ENCODE peak calls at places on chromosomes 3 and 15, in seven cellular contexts. X is WTC11, O is lower leg skin, U is OCI-LY7, G is IMR-90, T is fibroblast of lung, M is left ventricle myocardium inferior. Z is an unnamed sample.

GRCh38 chr3:47283596-47284364 is 1.0 kb downstream of the KLHL18 start:
- DNase-seq in X (peak; percentile 32), O (no peak), U (peak; percentile 52), G (no peak), T (peak; percentile 3), M (no peak), Z (no peak)

GRCh38 chr3:158672293-158673176 is at the start of gene LXN:
- DNase-seq in X (peak; percentile 95), O (peak; percentile 93), U (peak; percentile 82), G (peak; percentile 87), T (peak; percentile 86), M (peak; percentile 84), Z (peak; percentile 84)

GRCh38 chr3:63656791-63657190 is 4.3 kb downstream of the SNTN start:
- DNase-seq in X (no peak), O (no peak), U (no peak), G (peak; percentile 56), T (peak; percentile 11), M (no peak), Z (no peak)

GRCh38 chr3:71066849-71067261 is 516.7 kb downstream of the FOXP1 start:
- DNase-seq in X (no peak), O (no peak), U (peak; percentile 45), G (peak; percentile 65), T (peak; percentile 80), M (no peak), Z (no peak)

GRCh38 chr3:141255864-141256263 is 24.2 kb downstream of the PXYLP1 start:
- DNase-seq in X (peak; percentile 35), O (peak; percentile 60), U (no peak), G (no peak), T (no peak), M (no peak), Z (no peak)

GRCh38 chr3:108008106-108008505 is 82.7 kb downstream of the CD47 start:
- DNase-seq in X (no peak), O (no peak), U (no peak), G (no peak), T (no peak), M (no peak), Z (no peak)

GRCh38 chr15:26087395-26087794 is 224.3 kb upstream of the ATP10A start:
- DNase-seq in X (no peak), O (no peak), U (no peak), G (peak; percentile 44), T (no peak), M (no peak), Z (no peak)

GRCh38 chr3:157487339-157487738 is 15.9 kb downstream of the VEPH1 start:
- DNase-seq in X (no peak), O (no peak), U (no peak), G (peak; percentile 67), T (peak; percentile 61), M (no peak), Z (no peak)

GRCh38 chr3:38371541-38372213 is 25.1 kb downstream of the XYLB start:
- DNase-seq in X (no peak), O (peak; percentile 63), U (no peak), G (no peak), T (no peak), M (no peak), Z (no peak)

GRCh38 chr3:162647321-162647720 is 1150.7 kb downstream of the OTOL1 start:
- DNase-seq in X (no peak), O (no peak), U (no peak), G (no peak), T (no peak), M (no peak), Z (no peak)

GRCh38 chr3:32484437-32484836 is 18.2 kb downstream of the CMTM6 start:
- DNase-seq in X (no peak), O (no peak), U (peak; percentile 24), G (no peak), T (no peak), M (no peak), Z (no peak)

GRCh38 chr3:50658831-50659230 is 15.9 kb upstream of the DOCK3 start:
- DNase-seq in X (no peak), O (peak; percentile 50), U (no peak), G (no peak), T (no peak), M (no peak), Z (no peak)

GRCh38 chr15:78082743-78083110 is 5.2 kb upstream of the TBC1D2B start:
- DNase-seq in X (no peak), O (no peak), U (no peak), G (no peak), T (no peak), M (no peak), Z (no peak)

GRCh38 chr15:77529394-77530159 is 103.1 kb downstream of the LINGO1 start:
- DNase-seq in X (peak; percentile 9), O (no peak), U (no peak), G (no peak), T (no peak), M (no peak), Z (no peak)

GRCh38 chr15:74497584-74497983 is 36.6 kb upstream of the UBL7 start:
- DNase-seq in X (no peak), O (no peak), U (no peak), G (no peak), T (no peak), M (no peak), Z (no peak)

GRCh38 chr3:129238945-129239705 is 10.3 kb upstream of the COPG1 start:
- DNase-seq in X (no peak), O (no peak), U (no peak), G (peak; percentile 25), T (peak; percentile 72), M (peak; percentile 26), Z (no peak)

GRCh38 chr3:4726549-4726948 is 233.4 kb downstream of the ITPR1 start:
- DNase-seq in X (no peak), O (no peak), U (no peak), G (peak; percentile 61), T (no peak), M (no peak), Z (no peak)

GRCh38 chr3:184373422-184373821 is 4.6 kb downstream of the THPO start:
- DNase-seq in X (no peak), O (no peak), U (no peak), G (no peak), T (peak; percentile 47), M (no peak), Z (no peak)

GRCh38 chr3:128360705-128361271 is 105.9 kb downstream of the DNAJB8 start:
- DNase-seq in X (no peak), O (no peak), U (no peak), G (no peak), T (no peak), M (no peak), Z (no peak)

GRCh38 chr3:101964861-101965260 is 115.5 kb downstream of the NFKBIZ start:
- DNase-seq in X (peak; percentile 15), O (no peak), U (no peak), G (peak; percentile 44), T (peak; percentile 60), M (no peak), Z (no peak)

GRCh38 chr3:63964287-63965073 is 52.3 kb upstream of the SCAANT1 start:
- DNase-seq in X (no peak), O (no peak), U (no peak), G (no peak), T (no peak), M (no peak), Z (no peak)

GRCh38 chr3:171974986-171975837 is 64.2 kb upstream of the FNDC3B start:
- DNase-seq in X (no peak), O (no peak), U (no peak), G (peak; percentile 92), T (peak; percentile 66), M (no peak), Z (no peak)

GRCh38 chr3:32383136-32383711 is 8.4 kb upstream of the CMTM7 start:
- DNase-seq in X (no peak), O (no peak), U (no peak), G (no peak), T (no peak), M (no peak), Z (no peak)

GRCh38 chr15:51011212-51011611 is 83.5 kb downstream of the TNFAIP8L3 start:
- DNase-seq in X (no peak), O (no peak), U (no peak), G (no peak), T (no peak), M (no peak), Z (no peak)

GRCh38 chr3:41274944-41275668 is 75.8 kb downstream of the CTNNB1 start:
- DNase-seq in X (no peak), O (no peak), U (no peak), G (peak; percentile 76), T (peak; percentile 72), M (no peak), Z (no peak)

DNA sequence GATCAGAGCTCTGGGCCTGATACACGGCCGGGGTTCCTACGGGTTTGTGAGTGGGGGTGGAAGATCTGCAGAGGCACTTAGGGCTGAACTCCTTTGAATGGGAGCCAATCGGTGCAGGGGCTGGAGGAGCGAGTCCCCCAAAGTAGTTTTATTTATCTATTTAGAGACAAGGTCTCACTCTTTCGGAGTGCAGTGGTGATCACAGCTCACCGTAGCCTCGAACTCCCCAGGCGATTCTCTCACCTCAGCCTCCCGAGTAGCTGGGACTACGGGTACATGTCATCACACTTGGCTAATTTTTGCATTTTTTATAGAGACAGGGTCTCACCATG is 1.6 kb upstream of the CELSR3 start:
- DNase-seq in X (no peak), O (no peak), U (no peak), G (no peak), T (no peak), M (no peak), Z (no peak)
- TF ChIP-seq CTCF in X (no peak), O (no peak), U (peak; percentile 37), G (no peak), T (no peak), M (peak; percentile 13), Z (peak; percentile 50)

GRCh38 chr15:44537728-44538240 is 837 bp downstream of the EIF3J start:
- DNase-seq in X (no peak), O (no peak), U (peak; percentile 27), G (peak; percentile 43), T (peak; percentile 60), M (no peak), Z (no peak)
- TF ChIP-seq CTCF in X (no peak), O (no peak), U (peak; percentile 16), G (no peak), T (no peak), M (no peak), Z (peak; percentile 45)

DNA sequence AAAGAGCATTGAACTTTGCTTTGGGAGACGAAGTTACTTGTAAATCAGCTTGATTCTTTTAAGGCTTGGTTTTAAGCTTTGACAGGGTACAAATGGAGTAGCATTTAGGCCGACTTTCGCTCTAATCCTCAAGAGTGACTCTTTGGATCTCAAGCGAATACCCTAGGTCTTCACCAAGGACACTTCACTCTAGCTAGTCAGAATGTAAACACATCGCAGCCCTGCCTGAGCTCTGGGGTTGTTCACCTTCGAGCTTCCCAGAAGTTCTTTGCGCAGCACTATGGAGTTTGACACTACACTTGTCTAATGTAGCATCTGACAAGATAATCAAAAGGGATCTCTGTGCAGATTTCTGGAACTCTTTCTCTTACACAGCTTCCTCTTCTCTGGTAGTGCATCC is 22.3 kb downstream of the NRG4 start:
- DNase-seq in X (no peak), O (no peak), U (no peak), G (no peak), T (no peak), M (no peak), Z (no peak)
- TF ChIP-seq CTCF in X (no peak), O (no peak), U (no peak), G (no peak), T (no peak), M (no peak), Z (no peak)

GRCh38 chr3:155859859-155860258 is 5.6 kb upstream of the SLC33A1 start:
- DNase-seq in X (no peak), O (no peak), U (peak; percentile 40), G (peak; percentile 18), T (peak; percentile 38), M (no peak), Z (no peak)
- TF ChIP-seq CTCF in X (no peak), O (no peak), U (peak; percentile 77), G (peak; percentile 40), T (no peak), M (no peak), Z (peak; percentile 39)